ENCODE peak calls at places on chromosomes 6 and 20, in four cellular contexts. Z is MM.1S, M is neural progenitor cell, G is psoas muscle. F is an unnamed sample.
A peak's percentile ranks its signal among the peaks of the same experiment; 100 is the strongest.

GRCh38 chr6:108293527-108294296 is 1.1 kb upstream of the AFG1L start:
- DNase-seq in Z (no peak), M (no peak), G (no peak), F (no peak)

GRCh38 chr20:63974402-63975200 is 4.8 kb downstream of the SAMD10 start:
- DNase-seq in Z (no peak), M (no peak), G (no peak), F (no peak)

GRCh38 chr6:108736832-108737231 is 111.4 kb upstream of the ARMC2 start:
- DNase-seq in Z (no peak), M (no peak), G (no peak), F (no peak)

GRCh38 chr20:37336369-37337207 is 9.4 kb upstream of the SRC start:
- DNase-seq in Z (peak; percentile 19), M (peak; percentile 67), G (peak; percentile 74), F (peak; percentile 18)

GRCh38 chr6:79946773-79947190 is 571 bp downstream of the ELOVL4 start:
- DNase-seq in Z (peak; percentile 12), M (peak; percentile 60), G (no peak), F (peak; percentile 74)

GRCh38 chr6:165497472-165497871 is 165.6 kb downstream of the PDE10A start:
- DNase-seq in Z (no peak), M (no peak), G (no peak), F (no peak)

GRCh38 chr6:168029459-168030217 is 32.2 kb downstream of the KIF25 start:
- DNase-seq in Z (no peak), M (no peak), G (no peak), F (no peak)

GRCh38 chr20:39849664-39850063 is 839.4 kb downstream of the MAFB start:
- DNase-seq in Z (no peak), M (no peak), G (peak; percentile 89), F (no peak)

GRCh38 chr20:13995086-13995665 is at the start of gene MACROD2:
- DNase-seq in Z (no peak), M (peak; percentile 98), G (peak; percentile 95), F (peak; percentile 96)

GRCh38 chr6:52388790-52389189 is 26.8 kb downstream of the PAQR8 start:
- DNase-seq in Z (no peak), M (no peak), G (no peak), F (no peak)

GRCh38 chr6:7016238-7016637 is 91.5 kb upstream of the RREB1 start:
- DNase-seq in Z (no peak), M (no peak), G (no peak), F (no peak)

GRCh38 chr6:16684896-16685554 is 76.2 kb downstream of the ATXN1 start:
- DNase-seq in Z (no peak), M (no peak), G (no peak), F (no peak)

GRCh38 chr20:2873747-2874041 is 413 bp downstream of the PTPRA start:
- DNase-seq in Z (peak; percentile 45), M (peak; percentile 91), G (no peak), F (peak; percentile 53)

GRCh38 chr6:136330634-136331033 is 41.0 kb upstream of the BCLAF1 start:
- DNase-seq in Z (no peak), M (no peak), G (no peak), F (no peak)

GRCh38 chr6:155412335-155412734 is 43.3 kb downstream of the NOX3 start:
- DNase-seq in Z (no peak), M (peak; percentile 11), G (no peak), F (no peak)

GRCh38 chr6:155417454-155417853 is 38.2 kb downstream of the NOX3 start:
- DNase-seq in Z (no peak), M (no peak), G (no peak), F (no peak)

GRCh38 chr6:155418017-155418749 is 37.5 kb downstream of the NOX3 start:
- DNase-seq in Z (peak; percentile 60), M (peak; percentile 15), G (no peak), F (no peak)

GRCh38 chr6:155415953-155416352 is 39.7 kb downstream of the NOX3 start:
- DNase-seq in Z (no peak), M (no peak), G (no peak), F (no peak)

DNA sequence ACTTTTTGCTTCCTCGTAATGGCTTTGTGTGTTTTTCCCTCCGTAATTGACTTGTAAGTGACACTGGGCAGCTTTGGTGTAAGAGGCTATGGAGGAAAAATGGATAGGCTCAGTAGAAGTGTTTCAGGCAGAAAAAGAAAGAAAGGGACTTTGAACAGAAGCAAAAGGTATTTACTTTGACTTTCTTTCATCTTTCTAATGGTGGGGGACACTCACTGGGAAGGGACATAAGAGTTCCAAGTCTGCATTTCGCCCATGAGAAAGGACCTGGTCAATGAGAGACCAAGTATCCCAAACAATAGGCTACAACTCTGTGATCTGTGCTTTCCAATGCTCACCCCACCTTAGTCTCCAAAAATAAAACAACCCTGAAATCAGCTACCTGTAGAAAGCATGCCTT is 41.6 kb downstream of the NOX3 start:
- DNase-seq in Z (no peak), M (no peak), G (no peak), F (no peak)
- H3K27ac ChIP-seq in Z (no peak overlapping the region), M (no peak overlapping the region), G (no peak overlapping the region), F (no peak overlapping the region)

GRCh38 chr6:27667651-27668441 is 194.9 kb upstream of the ZNF184 start:
- DNase-seq in Z (no peak), M (peak; percentile 30), G (no peak), F (no peak)
- H3K4me3 ChIP-seq in Z (no peak overlapping the region), M (peak overlapping the region; percentile 58), G (no peak overlapping the region), F (peak overlapping the region; percentile 7)

GRCh38 chr6:37513155-37513554 is 13.5 kb upstream of the CCDC167 start:
- DNase-seq in Z (no peak), M (no peak), G (no peak), F (no peak)
- H3K27ac ChIP-seq in Z (no peak overlapping the region), M (no peak overlapping the region), G (no peak overlapping the region), F (no peak overlapping the region)

DNA sequence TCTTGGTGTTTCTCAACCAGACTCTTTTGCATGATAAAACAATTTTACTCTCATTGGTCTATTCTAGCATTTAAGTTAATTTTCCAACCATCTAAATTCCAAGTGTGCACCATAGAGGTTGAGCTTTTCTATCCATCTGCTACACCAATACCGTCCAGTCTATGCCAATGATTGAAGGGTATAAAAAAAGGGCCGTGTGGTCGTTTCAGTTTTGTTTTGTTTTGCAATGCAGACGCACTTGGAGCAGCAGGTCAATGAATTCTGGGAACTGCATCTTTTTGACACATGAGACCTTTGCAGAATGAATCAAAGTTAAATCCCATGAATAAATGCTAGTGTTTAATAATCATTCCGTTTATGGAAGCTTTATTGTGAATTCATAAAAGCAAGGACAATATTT is 650.0 kb upstream of the GJE1 start:
- DNase-seq in Z (no peak), M (no peak), G (no peak), F (no peak)
- H3K4me3 ChIP-seq in Z (peak overlapping the region; percentile 45), M (no peak overlapping the region), G (peak overlapping the region; percentile 50), F (no peak overlapping the region)

DNA sequence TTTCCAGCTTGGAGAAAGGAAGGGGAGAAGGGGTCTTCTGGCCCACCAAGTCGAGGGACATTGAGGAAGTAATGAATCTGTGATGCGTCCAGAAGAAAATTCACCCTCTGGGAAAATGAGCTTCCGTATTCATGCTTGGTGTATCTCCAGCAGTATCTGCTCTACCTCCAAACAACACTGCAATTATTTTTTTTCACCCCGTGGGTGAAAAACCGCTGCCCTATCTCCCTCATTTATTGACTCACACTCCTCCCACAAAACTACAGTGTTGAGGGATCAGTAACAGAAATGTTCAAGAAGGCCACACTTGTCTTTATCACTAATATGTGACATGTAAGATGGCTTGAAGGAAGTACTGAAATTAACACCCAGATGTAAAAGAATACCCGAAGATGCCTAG is 4.8 kb upstream of the TBX18 start:
- DNase-seq in Z (no peak), M (no peak), G (no peak), F (no peak)
- H3K27ac ChIP-seq in Z (no peak overlapping the region), M (no peak overlapping the region), G (no peak overlapping the region), F (no peak overlapping the region)

GRCh38 chr20:25538838-25539665 is 46.3 kb downstream of the NINL start:
- DNase-seq in Z (no peak), M (no peak), G (no peak), F (no peak)

GRCh38 chr20:25539742-25540201 is 45.6 kb downstream of the NINL start:
- DNase-seq in Z (no peak), M (no peak), G (no peak), F (no peak)

GRCh38 chr20:25541676-25542075 is 43.7 kb downstream of the NINL start:
- DNase-seq in Z (no peak), M (no peak), G (no peak), F (no peak)

GRCh38 chr20:25537890-25538289 is 47.4 kb downstream of the NINL start:
- DNase-seq in Z (no peak), M (no peak), G (no peak), F (no peak)

DNA sequence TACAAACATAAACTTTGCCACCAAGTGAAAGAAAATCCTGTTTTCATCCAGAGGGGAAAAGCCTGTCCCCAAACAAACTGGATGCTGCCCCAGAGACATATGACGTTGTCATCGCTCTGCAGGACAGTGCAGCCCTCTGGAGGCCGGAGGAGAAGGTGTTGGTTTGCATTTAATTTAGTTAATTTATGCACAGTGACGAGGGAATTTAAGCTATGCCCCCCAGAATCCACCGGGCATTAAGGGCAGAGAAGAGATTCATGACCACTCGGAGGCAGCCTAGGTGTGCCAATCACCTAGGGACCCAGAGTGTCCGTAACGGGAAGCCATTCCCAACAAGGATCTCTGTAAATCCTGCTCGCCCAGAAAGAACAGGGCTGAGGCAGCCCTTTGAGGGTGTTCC is 45.1 kb downstream of the NINL start:
- DNase-seq in Z (peak; percentile 18), M (peak; percentile 65), G (no peak), F (peak; percentile 42)
- H3K4me3 ChIP-seq in Z (peak overlapping the region; percentile 35), M (no peak overlapping the region), G (peak overlapping the region; percentile 62), F (no peak overlapping the region)

DNA sequence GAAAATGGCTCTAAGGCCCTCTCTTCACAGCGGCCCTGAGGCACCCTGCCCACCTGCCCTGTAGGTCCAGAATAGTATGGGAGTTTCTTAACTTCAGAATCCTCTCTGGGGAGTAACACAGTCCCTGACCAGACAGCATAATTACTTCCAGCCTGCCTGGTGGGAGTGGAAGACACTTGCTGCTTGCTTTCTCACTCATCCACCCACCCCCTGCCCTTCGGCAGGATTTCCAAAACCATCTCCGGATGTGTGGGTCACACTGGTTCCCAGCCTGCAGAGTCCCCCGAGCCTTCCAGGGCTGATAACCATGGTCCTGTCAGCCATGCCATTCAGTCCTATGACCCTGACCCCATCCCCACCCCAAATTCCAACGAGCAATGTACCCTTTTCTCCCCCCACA is 5.4 kb downstream of the SLC29A1 start:
- DNase-seq in Z (no peak), M (no peak), G (no peak), F (peak; percentile 4)
- H3K27ac ChIP-seq in Z (no peak overlapping the region), M (no peak overlapping the region), G (peak overlapping the region; percentile 87), F (no peak overlapping the region)

GRCh38 chr6:10537726-10538125 is 16.6 kb downstream of the GCNT2 start:
- DNase-seq in Z (no peak), M (no peak), G (no peak), F (no peak)

GRCh38 chr6:10531942-10532341 is 10.8 kb downstream of the GCNT2 start:
- DNase-seq in Z (no peak), M (no peak), G (no peak), F (no peak)

GRCh38 chr6:10534418-10534760 is 13.2 kb downstream of the GCNT2 start:
- DNase-seq in Z (no peak), M (peak; percentile 52), G (no peak), F (no peak)

GRCh38 chr6:10532392-10532791 is 11.2 kb downstream of the GCNT2 start:
- DNase-seq in Z (no peak), M (no peak), G (no peak), F (no peak)

DNA sequence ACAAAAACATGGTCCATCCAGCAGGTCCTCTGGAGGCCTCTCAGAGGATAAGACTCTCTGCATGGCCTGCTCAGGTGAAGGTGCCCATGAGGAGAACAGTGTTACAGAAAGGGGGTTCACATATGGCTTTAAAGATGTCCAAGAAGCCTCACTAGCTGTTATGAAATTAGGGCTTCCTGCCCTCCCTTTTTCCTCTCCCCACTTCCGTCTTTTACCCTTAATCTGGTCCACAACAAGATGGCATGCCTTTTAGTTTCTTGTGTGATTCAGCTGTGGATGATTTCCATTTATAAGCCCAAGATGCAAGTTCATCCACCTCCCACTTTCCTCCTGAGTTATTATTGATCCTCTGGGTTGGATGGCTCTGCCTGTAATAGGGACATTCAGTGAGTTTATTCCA is 14.0 kb downstream of the GCNT2 start:
- DNase-seq in Z (no peak), M (no peak), G (no peak), F (no peak)
- H3K4me3 ChIP-seq in Z (no peak overlapping the region), M (no peak overlapping the region), G (no peak overlapping the region), F (no peak overlapping the region)

F was measured in WERI-Rb-1.